ENCODE peak calls at places on chromosomes 13 and 19, in nine cellular contexts. P is fibroblast of mammary gland; W is left ventricle myocardium inferior; V is ovary; A is lower leg skin; M is Calu3; G is lower lobe of right lung; H is activated CD8-positive, alpha-beta T cell treated with anti-CD3 and anti-CD28 coated beads for 36 hours; T is epithelial cell of esophagus. L is an unnamed sample.

GRCh38 chr19:6071103-6071485 is 39.2 kb downstream of the RFX2 start:
- DNase-seq in W (no peak), V (no peak), A (peak), G (no peak), P (peak), M (no peak), T (peak), H (no peak), L (no peak)

GRCh38 chr13:70098669-70099068 is 9.0 kb upstream of the ATXN8OS start:
- DNase-seq in M (no peak), G (no peak), W (no peak), H (no peak), T (peak), P (no peak), A (no peak), V (no peak), L (no peak)

GRCh38 chr13:37094840-37095239 is 10.6 kb downstream of the CSNK1A1L start:
- DNase-seq in W (no peak), A (no peak), P (no peak), V (no peak), G (no peak), H (no peak), T (no peak), M (no peak), L (no peak)

GRCh38 chr19:17424743-17425365 is 5.0 kb downstream of the MVB12A start:
- DNase-seq in H (peak), G (no peak), W (no peak), A (no peak), T (peak), M (no peak), P (peak), V (peak), L (no peak)

GRCh38 chr13:59700281-59700680 is 463.4 kb downstream of the DIAPH3 start:
- DNase-seq in P (no peak), V (no peak), W (no peak), T (no peak), H (no peak), G (no peak), M (no peak), A (no peak), L (no peak)

GRCh38 chr13:20848944-20849343 is 53.6 kb downstream of the XPO4 start:
- DNase-seq in H (no peak), G (no peak), V (no peak), M (no peak), T (no peak), P (no peak), A (no peak), W (no peak), L (no peak)

GRCh38 chr19:16026756-16027155 is 49.5 kb upstream of the TPM4 start:
- DNase-seq in V (no peak), W (no peak), G (no peak), P (peak), T (no peak), A (no peak), H (no peak), M (no peak), L (no peak)

GRCh38 chr13:40982772-40983171 is 36.3 kb downstream of the ELF1 start:
- DNase-seq in H (peak), V (no peak), T (peak), W (no peak), A (no peak), P (peak), M (no peak), G (no peak), L (peak)

GRCh38 chr19:5466814-5467291 is 11.6 kb downstream of the ZNRF4 start:
- DNase-seq in P (no peak), V (no peak), T (peak), H (no peak), A (no peak), W (peak), G (no peak), M (no peak), L (no peak)

GRCh38 chr13:26628706-26629105 is 71.2 kb downstream of the WASF3 start:
- DNase-seq in A (no peak), H (no peak), V (no peak), W (no peak), M (peak), T (peak), G (no peak), P (peak), L (no peak)

DNA sequence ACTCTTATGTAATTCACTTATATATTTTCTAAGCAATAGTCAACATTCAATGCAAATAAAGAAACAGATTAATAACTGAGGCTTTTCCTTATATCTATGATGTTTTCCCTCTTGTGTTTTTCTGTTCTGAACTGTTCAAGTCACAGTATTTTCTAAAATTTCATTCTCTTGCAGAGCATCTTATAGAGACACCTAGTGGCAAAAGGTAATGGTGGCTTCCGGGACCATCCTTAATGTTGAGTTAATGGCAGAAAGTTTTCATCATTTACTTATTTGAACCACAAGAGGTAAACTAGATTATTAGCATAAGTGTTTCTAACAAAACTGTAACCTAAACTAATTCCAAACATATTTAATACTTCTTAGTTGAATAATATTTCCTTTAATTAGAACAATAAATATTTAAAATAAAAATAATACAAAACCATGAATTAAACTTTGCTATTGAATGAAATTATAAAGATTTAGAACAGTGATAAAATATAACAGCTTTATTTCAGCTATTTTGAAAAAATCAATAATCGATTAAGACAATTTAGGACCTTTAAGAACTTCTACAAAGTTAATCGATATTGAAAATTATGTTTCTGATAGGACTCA is 1.7 kb upstream of the SLITRK5 start:
- DNase-seq in P (peak), W (no peak), M (no peak), H (peak), A (no peak), V (no peak), G (no peak), T (peak), L (no peak)
- TF ChIP-seq CTCF in P (peak), W (peak), M (no peak), H (peak), A (no peak), V (no peak), G (peak), T (peak), L (no peak)

GRCh38 chr19:29290853-29291252 is 77.9 kb upstream of the UQCRFS1 start:
- DNase-seq in A (no peak), W (no peak), P (no peak), T (no peak), G (no peak), H (no peak), M (no peak), V (no peak), L (no peak)
- TF ChIP-seq CTCF in A (no peak), W (no peak), P (no peak), T (no peak), G (no peak), H (no peak), M (no peak), V (no peak), L (no peak)

DNA sequence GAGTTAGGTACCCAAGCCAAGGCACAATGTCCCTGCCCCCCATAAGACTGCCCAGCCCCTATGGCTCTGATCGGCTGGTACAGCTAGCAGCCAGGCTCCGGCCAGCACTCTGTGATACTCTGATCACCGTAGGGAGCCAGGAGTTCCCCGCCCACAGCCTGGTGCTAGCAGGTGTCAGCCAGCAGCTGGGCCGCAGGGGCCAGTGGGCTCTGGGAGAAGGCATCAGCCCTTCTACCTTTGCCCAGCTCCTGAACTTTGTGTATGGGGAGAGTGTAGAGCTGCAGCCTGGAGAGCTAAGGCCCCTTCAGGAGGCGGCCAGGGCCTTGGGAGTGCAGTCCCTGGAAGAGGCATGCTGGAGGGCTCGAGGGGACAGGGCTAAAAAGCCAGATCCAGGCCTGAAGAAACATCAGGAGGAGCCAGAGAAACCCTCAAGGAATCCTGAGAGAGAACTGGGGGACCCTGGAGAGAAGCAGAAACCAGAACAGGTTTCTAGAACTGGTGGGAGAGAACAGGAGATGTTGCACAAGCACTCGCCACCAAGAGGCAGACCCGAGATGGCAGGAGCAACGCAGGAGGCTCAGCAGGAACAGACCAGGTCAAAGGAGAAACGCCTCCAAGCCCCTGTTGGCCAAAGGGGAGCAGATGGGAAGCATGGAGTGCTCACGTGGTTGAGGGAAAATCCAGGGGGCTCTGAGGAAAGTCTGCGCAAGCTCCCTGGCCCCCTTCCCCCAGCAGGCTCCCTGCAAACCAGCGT is 3.0 kb upstream of the KMT2B start:
- DNase-seq in H (peak), W (no peak), V (no peak), A (no peak), P (no peak), T (no peak), G (no peak), M (no peak), L (no peak)
- TF ChIP-seq CTCF in H (no peak), W (no peak), V (no peak), A (no peak), P (no peak), T (no peak), G (no peak), M (no peak), L (no peak)

GRCh38 chr19:623974-624373 is 9.4 kb downstream of the POLRMT start:
- DNase-seq in H (no peak), P (peak), G (no peak), A (no peak), W (no peak), V (no peak), M (no peak), T (no peak), L (no peak)

GRCh38 chr19:624433-625109 is 8.8 kb downstream of the POLRMT start:
- DNase-seq in H (no peak), T (no peak), M (no peak), V (no peak), W (no peak), A (no peak), G (no peak), P (no peak), L (no peak)

GRCh38 chr19:625257-625656 is 8.1 kb downstream of the POLRMT start:
- DNase-seq in H (no peak), T (no peak), P (no peak), G (no peak), M (no peak), A (no peak), W (no peak), V (no peak), L (no peak)

GRCh38 chr19:629961-630714 is 3.2 kb downstream of the POLRMT start:
- DNase-seq in W (no peak), T (no peak), A (no peak), G (no peak), V (peak), H (no peak), M (no peak), P (no peak), L (no peak)

GRCh38 chr19:628168-628567 is 5.2 kb downstream of the POLRMT start:
- DNase-seq in H (peak), V (no peak), M (no peak), G (no peak), W (no peak), T (no peak), P (no peak), A (no peak), L (no peak)
- TF ChIP-seq CTCF in H (peak), V (no peak), M (no peak), G (no peak), W (peak), T (peak), P (peak), A (no peak), L (no peak)

DNA sequence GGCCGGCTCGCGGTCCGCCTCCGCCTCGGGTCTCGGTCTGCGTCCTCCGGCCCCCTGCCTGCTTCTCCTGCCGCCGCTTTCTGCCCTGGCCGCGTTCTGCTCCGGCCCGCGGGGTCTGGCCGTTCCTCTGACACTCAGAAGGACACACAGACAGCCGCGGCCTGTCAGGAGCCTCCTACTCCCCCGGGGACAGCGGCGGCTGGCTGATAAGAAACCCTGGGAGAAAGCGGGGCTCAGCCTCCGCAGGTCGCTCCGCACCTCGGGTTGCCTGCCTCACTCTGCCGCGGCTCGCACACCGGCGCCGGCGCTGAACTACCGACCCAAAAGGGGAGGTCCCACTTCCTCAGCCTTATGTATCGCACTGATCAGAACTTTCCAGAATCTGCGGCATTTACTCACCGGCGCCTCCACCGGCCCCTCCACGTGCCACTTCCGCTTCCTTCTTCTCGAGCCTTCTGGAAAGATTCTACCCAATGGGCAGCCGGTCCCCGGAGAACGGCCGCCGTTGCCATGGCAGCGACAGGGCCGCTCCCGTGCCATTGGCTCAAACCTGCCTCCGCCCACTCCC is at the start of gene HSPH1:
- DNase-seq in P (peak), G (peak), W (peak), A (peak), H (peak), T (peak), M (peak), V (peak), L (peak)
- TF ChIP-seq CTCF in P (no peak), G (peak), W (peak), A (no peak), H (no peak), T (peak), M (no peak), V (no peak), L (peak)

GRCh38 chr19:10568826-10569651 is at the start of gene CDKN2D:
- DNase-seq in A (peak), H (peak), M (peak), T (peak), V (peak), P (peak), W (peak), G (peak), L (peak)
- TF ChIP-seq CTCF in A (no peak), H (no peak), M (no peak), T (no peak), V (peak), P (no peak), W (peak), G (peak), L (peak)

L was measured in uterus.